ENCODE peak calls at places on chromosomes 6 and 20, in four cellular contexts. One of them, this sample, is unnamed.

GRCh38 chr6:2993755-2994317 is 5.9 kb upstream of the NQO2 start:
- DNase-seq in HepG2: peak; percentile 93
- DNase-seq in K562: no peak
- DNase-seq in Panc1: no peak
- DNase-seq in this sample: no peak

GRCh38 chr6:158939255-158940170 is 60.5 kb downstream of the RSPH3 start:
- DNase-seq in Panc1: no peak
- DNase-seq in HepG2: no peak
- DNase-seq in K562: no peak
- DNase-seq in this sample: no peak

GRCh38 chr20:30485331-30486102 is 771.9 kb upstream of the DEFB115 start:
- DNase-seq in Panc1: no peak
- DNase-seq in HepG2: no peak
- DNase-seq in K562: no peak
- DNase-seq in this sample: no peak

GRCh38 chr6:169337881-169338445 is 84.3 kb upstream of the THBS2 start:
- DNase-seq in K562: no peak
- DNase-seq in HepG2: no peak
- DNase-seq in Panc1: no peak
- DNase-seq in this sample: no peak

GRCh38 chr20:59149678-59150504 is 13.7 kb upstream of the ZNF831 start:
- DNase-seq in Panc1: no peak
- DNase-seq in HepG2: no peak
- DNase-seq in K562: no peak
- DNase-seq in this sample: no peak

GRCh38 chr6:35052694-35053565 is 88.2 kb downstream of the TCP11 start:
- DNase-seq in Panc1: no peak
- DNase-seq in K562: no peak
- DNase-seq in HepG2: no peak
- DNase-seq in this sample: no peak

GRCh38 chr6:36075656-36076055 is 48.0 kb downstream of the MAPK14 start:
- DNase-seq in HepG2: peak; percentile 71
- DNase-seq in K562: peak; percentile 51
- DNase-seq in Panc1: no peak
- DNase-seq in this sample: peak; percentile 6

GRCh38 chr20:49147269-49147668 is 40.9 kb downstream of the STAU1 start:
- DNase-seq in K562: no peak
- DNase-seq in HepG2: no peak
- DNase-seq in Panc1: no peak
- DNase-seq in this sample: no peak

GRCh38 chr6:28333599-28334018 is 2.3 kb downstream of the ZSCAN31 start:
- DNase-seq in HepG2: no peak
- DNase-seq in Panc1: no peak
- DNase-seq in K562: no peak
- DNase-seq in this sample: no peak

GRCh38 chr6:133854633-133855598 is 34.0 kb upstream of the TCF21 start:
- DNase-seq in HepG2: peak; percentile 20
- DNase-seq in K562: no peak
- DNase-seq in Panc1: no peak
- DNase-seq in this sample: no peak

GRCh38 chr6:116682334-116682712 is 1.3 kb downstream of the KPNA5 start:
- DNase-seq in K562: no peak
- DNase-seq in Panc1: no peak
- DNase-seq in HepG2: no peak
- DNase-seq in this sample: no peak

GRCh38 chr20:60921021-60921622 is 330.9 kb upstream of the CDH4 start:
- DNase-seq in K562: peak; percentile 16
- DNase-seq in Panc1: no peak
- DNase-seq in HepG2: peak; percentile 35
- DNase-seq in this sample: no peak

GRCh38 chr6:136077834-136078576 is 172.1 kb downstream of the MTFR2 start:
- DNase-seq in K562: no peak
- DNase-seq in Panc1: peak; percentile 2
- DNase-seq in HepG2: no peak
- DNase-seq in this sample: no peak

GRCh38 chr20:52497731-52498130 is 306.2 kb upstream of the ZFP64 start:
- DNase-seq in K562: no peak
- DNase-seq in HepG2: no peak
- DNase-seq in Panc1: no peak
- DNase-seq in this sample: no peak
- TF ChIP-seq TCF7L2 in K562: no peak
- TF ChIP-seq TCF7L2 in HepG2: no peak
- TF ChIP-seq TCF7L2 in Panc1: no peak
- TF ChIP-seq TCF7L2 in this sample: no peak

DNA sequence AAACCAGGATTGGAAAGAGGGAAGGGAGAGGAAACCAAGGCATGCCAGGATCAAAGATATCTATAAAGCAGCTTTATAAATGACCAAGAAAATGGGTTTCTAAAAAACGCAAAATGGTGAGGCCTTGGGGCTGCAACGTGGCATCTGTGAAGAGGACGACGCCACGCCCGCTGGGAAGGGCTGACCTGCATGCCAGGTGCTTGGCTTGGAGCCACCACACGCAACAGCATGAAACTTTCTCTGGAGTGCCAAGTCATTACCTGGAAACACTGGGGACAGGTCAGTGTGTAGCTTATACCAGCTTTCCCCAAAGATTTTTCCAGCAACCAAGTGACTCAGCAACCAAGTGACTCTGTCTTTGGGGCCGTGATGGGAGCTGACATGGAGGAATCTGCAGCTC is 82.5 kb downstream of the POPDC3 start:
- DNase-seq in K562: no peak
- DNase-seq in HepG2: no peak
- DNase-seq in Panc1: no peak
- DNase-seq in this sample: no peak
- TF ChIP-seq TCF7L2 in K562: no peak
- TF ChIP-seq TCF7L2 in HepG2: no peak
- TF ChIP-seq TCF7L2 in Panc1: no peak
- TF ChIP-seq TCF7L2 in this sample: no peak

DNA sequence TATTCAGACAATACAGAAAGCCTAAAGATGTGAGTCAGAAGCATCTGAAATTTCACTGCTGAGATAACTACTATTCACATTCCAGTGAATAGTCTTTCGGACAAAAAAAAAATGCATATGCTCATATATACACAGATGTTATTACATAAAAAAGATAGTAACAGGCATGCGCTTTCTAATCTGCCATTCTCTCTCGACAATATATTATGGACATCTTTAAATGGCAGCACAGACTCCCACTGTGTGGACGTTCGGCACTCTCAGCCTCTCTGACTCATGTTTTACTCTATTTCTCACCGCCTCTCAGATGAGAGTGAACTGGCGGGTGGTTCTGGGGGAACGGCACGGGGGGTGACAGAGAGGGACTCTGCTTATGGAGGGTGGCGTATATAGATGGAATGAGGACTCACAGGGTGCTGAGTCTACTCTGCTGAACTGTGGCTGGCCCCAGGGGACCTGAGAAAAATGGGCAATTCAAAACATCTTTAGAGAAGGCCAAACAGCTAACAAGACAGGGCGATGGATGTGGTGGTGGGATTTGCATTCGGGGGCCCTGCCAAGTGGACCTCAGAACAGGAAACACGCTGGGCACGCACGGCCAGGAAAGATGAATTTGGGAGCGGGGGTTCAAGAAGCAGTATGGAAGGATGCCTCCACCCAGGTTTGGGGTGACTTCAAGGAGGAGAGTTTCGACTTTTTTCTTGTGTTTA is 68.9 kb downstream of the MDGA1 start:
- DNase-seq in Panc1: no peak
- DNase-seq in HepG2: no peak
- DNase-seq in K562: no peak
- DNase-seq in this sample: no peak
- TF ChIP-seq TCF7L2 in Panc1: no peak
- TF ChIP-seq TCF7L2 in HepG2: no peak
- TF ChIP-seq TCF7L2 in K562: no peak
- TF ChIP-seq TCF7L2 in this sample: no peak

GRCh38 chr20:20203784-20204183 is 151.5 kb downstream of the CFAP61 start:
- DNase-seq in HepG2: peak; percentile 15
- DNase-seq in Panc1: no peak
- DNase-seq in K562: no peak
- DNase-seq in this sample: no peak

GRCh38 chr20:20202793-20203192 is 150.5 kb downstream of the CFAP61 start:
- DNase-seq in Panc1: no peak
- DNase-seq in K562: no peak
- DNase-seq in HepG2: no peak
- DNase-seq in this sample: no peak

GRCh38 chr20:20199338-20200160 is 147.2 kb downstream of the CFAP61 start:
- DNase-seq in K562: no peak
- DNase-seq in HepG2: no peak
- DNase-seq in Panc1: no peak
- DNase-seq in this sample: no peak

GRCh38 chr20:20201639-20202038 is 149.3 kb downstream of the CFAP61 start:
- DNase-seq in Panc1: no peak
- DNase-seq in HepG2: no peak
- DNase-seq in K562: no peak
- DNase-seq in this sample: no peak

GRCh38 chr20:20201124-20201523 is 148.8 kb downstream of the CFAP61 start:
- DNase-seq in HepG2: no peak
- DNase-seq in K562: no peak
- DNase-seq in Panc1: no peak
- DNase-seq in this sample: no peak
- TF ChIP-seq TCF7L2 in HepG2: no peak
- TF ChIP-seq TCF7L2 in K562: no peak
- TF ChIP-seq TCF7L2 in Panc1: no peak
- TF ChIP-seq TCF7L2 in this sample: no peak

DNA sequence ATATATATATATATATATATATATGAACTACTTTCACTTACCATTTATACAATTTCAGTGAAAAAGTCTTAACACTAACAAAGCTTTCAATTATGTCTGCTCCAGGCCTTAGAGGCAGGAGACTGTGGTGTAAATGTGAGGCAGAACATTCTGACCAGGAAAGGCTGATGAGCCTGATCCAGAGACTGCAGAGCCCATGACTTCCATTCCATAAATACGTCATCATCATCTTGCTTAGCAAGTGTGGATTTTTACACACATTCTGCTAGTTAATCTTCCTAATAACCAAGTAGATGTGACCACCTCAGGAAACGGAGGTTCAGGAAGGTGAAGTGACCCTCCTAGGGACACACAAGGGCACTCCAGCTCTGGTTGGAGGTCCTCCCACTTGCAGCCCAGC is 14.9 kb downstream of the TRERF1 start:
- DNase-seq in Panc1: no peak
- DNase-seq in K562: no peak
- DNase-seq in HepG2: no peak
- DNase-seq in this sample: no peak
- TF ChIP-seq TCF7L2 in Panc1: no peak
- TF ChIP-seq TCF7L2 in K562: no peak
- TF ChIP-seq TCF7L2 in HepG2: no peak
- TF ChIP-seq TCF7L2 in this sample: no peak

DNA sequence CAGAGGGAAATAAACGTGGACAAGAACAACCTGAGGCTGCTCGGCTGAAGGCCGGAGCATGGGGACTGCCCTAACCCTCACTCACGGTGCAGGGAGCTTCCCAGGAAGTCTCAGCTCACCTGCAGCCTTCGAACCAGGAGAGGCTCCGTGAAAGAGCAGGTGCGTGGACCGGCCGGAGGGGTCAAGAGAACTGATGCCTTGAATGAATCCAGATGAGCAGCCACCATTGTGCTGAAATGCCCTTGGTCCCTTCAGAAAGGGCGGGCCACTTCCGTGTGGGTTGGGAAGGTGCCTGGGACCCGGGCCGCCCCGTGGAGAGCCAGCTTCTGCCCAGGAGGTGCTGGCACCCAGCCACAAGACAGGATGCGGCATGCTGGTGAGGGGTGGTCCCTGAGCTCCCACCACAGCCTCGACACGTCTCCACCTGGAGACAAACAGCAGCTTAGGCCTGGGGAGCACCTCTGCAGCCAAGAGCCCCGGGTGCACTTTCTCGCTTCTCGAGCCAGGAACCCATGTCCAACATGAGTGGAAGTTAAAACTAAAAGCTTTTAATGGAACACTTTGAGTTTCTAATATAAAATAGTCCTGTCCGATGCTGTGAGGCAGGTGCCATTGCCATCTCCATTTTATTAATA is 83.5 kb downstream of the TTLL2 start:
- DNase-seq in Panc1: no peak
- DNase-seq in K562: no peak
- DNase-seq in HepG2: no peak
- DNase-seq in this sample: no peak
- TF ChIP-seq TCF7L2 in Panc1: no peak
- TF ChIP-seq TCF7L2 in K562: no peak
- TF ChIP-seq TCF7L2 in HepG2: no peak
- TF ChIP-seq TCF7L2 in this sample: no peak

DNA sequence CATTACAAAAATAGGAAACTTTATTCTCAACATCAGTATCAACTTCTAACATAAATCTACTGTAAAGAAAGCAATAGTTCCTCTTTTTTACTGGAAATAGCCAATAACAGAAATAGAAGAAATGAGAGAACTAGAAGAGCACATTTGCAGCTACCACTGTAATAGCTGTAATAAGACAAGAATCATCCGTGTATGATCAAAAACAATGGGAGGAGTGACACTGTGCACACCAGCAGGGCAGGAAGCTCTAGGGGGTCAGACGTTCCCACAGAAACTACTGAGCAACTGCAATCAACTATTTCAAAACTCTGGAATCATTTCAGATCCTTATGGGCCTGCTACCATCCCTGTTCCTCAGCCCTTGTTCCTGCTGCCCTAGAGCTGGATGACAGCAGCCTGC is 43.7 kb downstream of the NINL start:
- DNase-seq in Panc1: no peak
- DNase-seq in K562: no peak
- DNase-seq in HepG2: no peak
- DNase-seq in this sample: no peak
- TF ChIP-seq TCF7L2 in Panc1: no peak
- TF ChIP-seq TCF7L2 in K562: no peak
- TF ChIP-seq TCF7L2 in HepG2: no peak
- TF ChIP-seq TCF7L2 in this sample: no peak

This sample was measured in HCT116.